ENCODE peak calls at places on chromosomes 11 and 22, in four cellular contexts. H is cardiac fibroblast, V is neuronal stem cell, B is fibroblast of pulmonary artery. M is an unnamed sample.

GRCh38 chr11:70755410-70756158 is 357.3 kb downstream of the CTTN start:
- DNase-seq in H (peak), V (peak), B (peak), M (peak)

GRCh38 chr22:32746715-32747114 is 54.8 kb upstream of the TIMP3 start:
- DNase-seq in H (no peak), V (no peak), B (no peak), M (no peak)

GRCh38 chr22:30246962-30247376 is 410 bp upstream of the LIF start:
- DNase-seq in H (no peak), V (no peak), B (no peak), M (no peak)

GRCh38 chr22:41925783-41926460 is 684 bp downstream of the TNFRSF13C start:
- DNase-seq in H (peak), V (no peak), B (peak), M (peak)

GRCh38 chr22:38221908-38222796 is 20.4 kb downstream of the MAFF start:
- DNase-seq in H (no peak), V (no peak), B (no peak), M (no peak)

GRCh38 chr11:68009391-68010000 is 631 bp upstream of the ALDH3B1 start:
- DNase-seq in H (peak), V (no peak), B (peak), M (peak)

GRCh38 chr11:100687032-100687629 is at the start of gene ARHGAP42:
- DNase-seq in H (peak), V (peak), B (peak), M (peak)

GRCh38 chr22:30206964-30207363 is 39.6 kb downstream of the LIF start:
- DNase-seq in H (peak), V (peak), B (peak), M (peak)

GRCh38 chr11:77082838-77083552 is 16.2 kb downstream of the CAPN5 start:
- DNase-seq in H (peak), V (no peak), B (peak), M (peak)

GRCh38 chr11:114354076-114354475 is 46.2 kb downstream of the C11orf71 start:
- DNase-seq in H (peak), V (no peak), B (peak), M (peak)

GRCh38 chr11:9753031-9753430 is 89.2 kb downstream of the SWAP70 start:
- DNase-seq in H (peak), V (no peak), B (peak), M (peak)

GRCh38 chr11:72038491-72038890 is 39.8 kb downstream of the IL18BP start:
- DNase-seq in H (peak), V (no peak), B (peak), M (peak)

GRCh38 chr11:86064236-86064803 is 4.6 kb downstream of the PICALM start:
- DNase-seq in H (peak), V (no peak), B (no peak), M (peak)

GRCh38 chr11:86182976-86183584 is 61.5 kb upstream of the EED start:
- DNase-seq in H (peak), V (no peak), B (no peak), M (no peak)

GRCh38 chr11:6320411-6321207 is at the start of gene CAVIN3:
- DNase-seq in H (peak), V (peak), B (peak), M (peak)

GRCh38 chr11:101880208-101880607 is 34.6 kb upstream of the CEP126 start:
- DNase-seq in H (peak), V (no peak), B (peak), M (peak)

GRCh38 chr11:65578134-65578533 is 2.3 kb downstream of the EHBP1L1 start:
- DNase-seq in H (no peak), V (no peak), B (no peak), M (no peak)

GRCh38 chr11:65576867-65577755 is 1.3 kb downstream of the EHBP1L1 start:
- DNase-seq in H (peak), V (no peak), B (peak), M (peak)

GRCh38 chr11:65578667-65579066 is 2.8 kb downstream of the EHBP1L1 start:
- DNase-seq in H (no peak), V (no peak), B (no peak), M (no peak)

GRCh38 chr11:65576232-65576866 is 496 bp downstream of the EHBP1L1 start:
- DNase-seq in H (no peak), V (no peak), B (no peak), M (peak)

GRCh38 chr11:65577756-65578109 is 1.9 kb downstream of the EHBP1L1 start:
- DNase-seq in H (no peak), V (no peak), B (no peak), M (no peak)
- H3K4me3 ChIP-seq in H (peak), V (no peak), B (peak), M (peak)

GRCh38 chr11:46295312-46295995 is 18.0 kb downstream of the CREB3L1 start:
- DNase-seq in H (peak), V (peak), B (peak), M (peak)
- H3K4me3 ChIP-seq in H (peak), V (peak), B (peak), M (peak)

DNA sequence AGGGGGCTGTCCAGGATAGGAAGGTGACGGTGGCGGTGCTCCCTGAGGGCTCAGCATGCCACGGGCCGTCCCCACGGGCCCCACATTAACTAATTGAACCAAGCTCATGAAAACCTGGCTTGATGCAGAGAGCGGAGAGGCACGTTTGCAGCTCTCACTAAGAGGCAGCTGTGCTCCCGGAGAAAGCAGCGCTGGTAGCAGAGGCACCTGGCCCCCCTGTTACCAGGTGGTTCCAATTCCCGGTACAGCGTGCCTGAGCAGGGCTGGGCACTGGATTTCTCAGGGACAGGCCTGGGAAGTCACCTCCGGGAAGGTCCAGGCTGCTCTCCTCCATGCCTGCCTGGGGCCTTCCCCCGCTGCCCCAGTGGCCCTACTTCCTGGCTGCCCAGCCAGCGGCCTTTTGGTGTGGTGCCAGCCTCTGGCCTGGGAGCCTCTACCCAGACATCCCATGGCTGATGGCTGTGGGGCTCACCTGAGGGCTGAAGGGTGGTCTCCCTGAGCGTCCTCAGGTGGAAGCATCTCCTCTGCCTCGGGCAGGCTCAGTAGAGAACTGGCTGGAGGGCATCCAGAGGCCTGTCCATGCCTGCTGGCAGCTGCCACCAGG is 1.2 kb downstream of the KCNQ1 start:
- DNase-seq in H (no peak), V (no peak), B (no peak), M (no peak)
- H3K4me3 ChIP-seq in H (no peak), V (no peak), B (no peak), M (no peak)

GRCh38 chr22:46437990-46438389 is 99.4 kb downstream of the CELSR1 start:
- DNase-seq in H (no peak), V (no peak), B (no peak), M (no peak)
- H3K4me3 ChIP-seq in H (no peak), V (no peak), B (no peak), M (no peak)

GRCh38 chr22:36467946-36468345 is 13.5 kb downstream of the TXN2 start:
- DNase-seq in H (peak), V (no peak), B (peak), M (peak)
- H3K4me3 ChIP-seq in H (peak), V (no peak), B (peak), M (peak)

DNA sequence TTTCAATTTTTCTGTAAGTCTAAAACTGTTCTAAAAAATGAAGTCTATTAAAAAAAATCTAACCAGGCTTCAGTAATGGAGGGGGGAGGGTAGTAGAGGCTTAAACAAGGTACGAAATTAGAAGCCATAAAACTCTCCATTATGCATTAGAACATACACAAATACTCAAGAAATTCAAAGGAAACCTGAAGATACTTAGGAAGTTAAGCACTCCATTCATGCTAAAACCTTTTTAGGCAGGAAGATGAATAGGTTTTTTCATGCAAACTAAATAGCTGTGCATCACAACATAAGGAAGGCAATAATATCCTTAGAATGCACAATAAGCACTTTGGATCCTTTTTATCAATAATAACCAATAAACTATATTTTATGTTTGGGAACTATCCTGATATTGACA is 2.4 kb downstream of the RAB6A start:
- DNase-seq in H (no peak), V (no peak), B (no peak), M (no peak)
- H3K4me3 ChIP-seq in H (peak), V (peak), B (peak), M (peak)